ENCODE peak calls at places on chromosomes 16 and 17, in eight cellular contexts. L is tibial artery, R is left ventricle myocardium inferior, T is pancreas, G is body of pancreas, Y is A549, F is psoas muscle, C is MM.1S. Q is an unnamed sample.
A peak's percentile ranks its signal among the peaks of the same experiment; 100 is the strongest.

GRCh38 chr16:85137323-85138072 is 25.2 kb upstream of the CIBAR2 start:
- DNase-seq in L (peak; percentile 94), R (peak; percentile 96), T (peak; percentile 92), G (peak; percentile 90), Y (peak; percentile 42), F (peak; percentile 94), C (no peak), Q (no peak)

GRCh38 chr17:13869301-13869700 is 200.0 kb upstream of the COX10 start:
- DNase-seq in L (no peak), R (no peak), T (no peak), G (no peak), Y (no peak), F (no peak), C (no peak), Q (no peak)

GRCh38 chr17:70527364-70527888 is 358.1 kb downstream of the KCNJ2 start:
- DNase-seq in L (no peak), R (no peak), T (no peak), G (no peak), Y (no peak), F (no peak), C (no peak), Q (no peak)

GRCh38 chr17:9644910-9645751 is at the start of gene USP43:
- DNase-seq in L (no peak), R (no peak), T (peak; percentile 74), G (peak; percentile 75), Y (peak; percentile 72), F (peak; percentile 15), C (no peak), Q (peak; percentile 12)

GRCh38 chr16:55283776-55284717 is 40.0 kb upstream of the IRX6 start:
- DNase-seq in L (no peak), R (no peak), T (no peak), G (no peak), Y (no peak), F (no peak), C (no peak), Q (no peak)

GRCh38 chr17:33520404-33521032 is 227.4 kb upstream of the ASIC2 start:
- DNase-seq in L (no peak), R (peak; percentile 40), T (peak; percentile 49), G (peak; percentile 47), Y (peak; percentile 46), F (peak; percentile 18), C (peak; percentile 34), Q (no peak)

GRCh38 chr16:28069921-28070794 is 6.6 kb upstream of the GSG1L start:
- DNase-seq in L (no peak), R (no peak), T (no peak), G (no peak), Y (no peak), F (no peak), C (no peak), Q (no peak)

GRCh38 chr17:57211543-57211942 is 44.8 kb upstream of the MSI2 start:
- DNase-seq in L (no peak), R (no peak), T (no peak), G (no peak), Y (peak; percentile 17), F (no peak), C (no peak), Q (no peak)

GRCh38 chr16:51051671-51052070 is 99.4 kb downstream of the SALL1 start:
- DNase-seq in L (no peak), R (no peak), T (no peak), G (no peak), Y (no peak), F (no peak), C (no peak), Q (no peak)

GRCh38 chr17:55845385-55845784 is 94.5 kb downstream of the PCTP start:
- DNase-seq in L (peak; percentile 59), R (peak; percentile 38), T (peak; percentile 38), G (peak; percentile 26), Y (peak; percentile 13), F (peak; percentile 64), C (no peak), Q (no peak)

GRCh38 chr16:86712158-86713009 is 134.0 kb downstream of the FOXL1 start:
- DNase-seq in L (no peak), R (no peak), T (no peak), G (no peak), Y (no peak), F (no peak), C (no peak), Q (no peak)

GRCh38 chr16:50598256-50598894 is 50.2 kb downstream of the NKD1 start:
- DNase-seq in L (peak; percentile 55), R (peak; percentile 82), T (peak; percentile 49), G (peak; percentile 59), Y (no peak), F (peak; percentile 56), C (no peak), Q (no peak)

GRCh38 chr16:24045641-24046040 is 209.9 kb downstream of the PRKCB start:
- DNase-seq in L (no peak), R (no peak), T (no peak), G (no peak), Y (peak; percentile 22), F (no peak), C (no peak), Q (no peak)

GRCh38 chr16:79597277-79597676 is 3.3 kb downstream of the MAF start:
- DNase-seq in L (no peak), R (no peak), T (no peak), G (no peak), Y (no peak), F (no peak), C (no peak), Q (no peak)

GRCh38 chr16:88775825-88776224 is 9.2 kb downstream of the PIEZO1 start:
- DNase-seq in L (no peak), R (no peak), T (no peak), G (no peak), Y (no peak), F (no peak), C (no peak), Q (no peak)

GRCh38 chr16:88779406-88780099 is 5.5 kb downstream of the PIEZO1 start:
- DNase-seq in L (no peak), R (peak; percentile 60), T (no peak), G (no peak), Y (no peak), F (no peak), C (no peak), Q (no peak)

GRCh38 chr16:88778541-88779065 is 6.4 kb downstream of the PIEZO1 start:
- DNase-seq in L (no peak), R (no peak), T (no peak), G (no peak), Y (no peak), F (no peak), C (no peak), Q (no peak)

GRCh38 chr16:88780100-88781062 is 4.6 kb downstream of the PIEZO1 start:
- DNase-seq in L (no peak), R (no peak), T (no peak), G (no peak), Y (no peak), F (no peak), C (no peak), Q (no peak)

DNA sequence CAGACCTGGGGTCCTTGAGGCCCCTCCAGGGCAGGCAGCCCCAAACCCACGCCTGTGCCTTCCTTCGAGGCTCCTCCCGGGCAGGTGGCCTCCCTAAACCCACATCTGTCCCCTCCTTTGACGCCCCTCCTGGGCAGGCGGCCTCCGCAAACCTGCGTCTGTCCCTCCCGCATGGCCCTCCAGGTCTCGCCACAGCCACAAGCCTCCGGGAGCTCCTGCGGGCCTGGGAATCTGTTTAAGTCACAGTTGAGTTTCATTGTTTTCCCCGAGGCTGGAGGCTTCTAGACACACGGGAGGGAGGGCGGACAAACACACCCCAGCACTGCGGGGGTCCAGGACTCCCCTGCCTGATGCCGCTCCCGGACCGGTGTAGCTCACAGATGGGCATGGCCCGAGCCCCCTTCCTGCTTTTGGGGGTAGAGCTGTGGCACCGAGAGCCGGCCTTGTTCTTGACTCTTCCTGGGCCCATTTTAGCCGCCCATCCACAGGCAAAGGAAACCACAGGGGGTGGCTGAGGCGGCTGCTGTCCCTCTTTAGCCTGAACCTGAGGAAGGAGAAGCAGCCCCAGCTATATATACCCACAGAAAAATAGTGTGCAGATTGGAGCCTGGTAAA is 7.1 kb downstream of the PIEZO1 start:
- DNase-seq in L (no peak), R (no peak), T (no peak), G (no peak), Y (no peak), F (no peak), C (no peak), Q (no peak)
- H3K4me1 ChIP-seq in L (peaks cover 48% of the 10 kb centered on the region), R (peaks cover 68% of the 10 kb centered on the region), T (peaks cover under 1% of the 10 kb centered on the region), G (peaks cover 37% of the 10 kb centered on the region), Y (peaks cover 49% of the 10 kb centered on the region), F (peaks cover 8% of the 10 kb centered on the region), C (peaks cover 16% of the 10 kb centered on the region), Q (peaks cover 70% of the 10 kb centered on the region)

GRCh38 chr16:65249768-65250167 is 127.9 kb upstream of the CDH11 start:
- DNase-seq in L (peak; percentile 68), R (peak; percentile 78), T (peak; percentile 15), G (peak; percentile 16), Y (no peak), F (peak; percentile 17), C (no peak), Q (no peak)
- H3K4me3 ChIP-seq in L (no peak overlapping the region), R (no peak overlapping the region), T (no peak overlapping the region), G (no peak overlapping the region), Y (no peak overlapping the region), F (no peak overlapping the region), C (no peak overlapping the region), Q (no peak overlapping the region)

DNA sequence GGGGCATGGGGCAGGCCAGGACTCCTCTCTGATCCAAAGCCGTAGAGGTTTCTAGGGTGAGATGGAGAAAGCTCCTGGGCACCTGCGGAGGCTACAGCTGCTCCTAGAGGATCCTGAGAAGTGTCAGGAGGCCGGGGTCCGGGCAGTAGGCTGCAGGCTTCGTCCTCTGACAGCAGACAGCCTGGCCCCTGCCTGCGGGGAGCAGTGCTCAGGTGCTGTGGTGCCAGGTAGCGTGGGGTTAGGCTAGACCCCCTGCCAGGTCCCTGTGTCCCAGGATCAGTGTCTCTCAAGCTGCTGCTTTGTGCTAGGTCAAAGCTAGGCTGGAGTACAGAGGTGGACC is 1.5 kb upstream of the MRPS34 start:
- DNase-seq in L (no peak), R (no peak), T (peak; percentile 33), G (no peak), Y (no peak), F (peak; percentile 12), C (no peak), Q (no peak)
- H3K27ac ChIP-seq in L (peak overlapping the region; percentile 85), R (no peak overlapping the region), T (peak overlapping the region; percentile 89), G (peak overlapping the region; percentile 96), Y (peak overlapping the region; percentile 98), F (peak overlapping the region; percentile 90), C (no peak overlapping the region), Q (peak overlapping the region; percentile 72)

GRCh38 chr16:68288252-68288650 is 22.5 kb downstream of the SLC7A6OS start:
- DNase-seq in L (no peak), R (no peak), T (no peak), G (no peak), Y (no peak), F (no peak), C (no peak), Q (no peak)
- H3K4me1 ChIP-seq in L (peaks cover 23% of the 10 kb centered on the region), R (peaks cover 86% of the 10 kb centered on the region), T (no peaks in the 10 kb centered on the region), G (no peaks in the 10 kb centered on the region), Y (peaks cover 15% of the 10 kb centered on the region), F (peaks cover 70% of the 10 kb centered on the region), C (peaks cover 38% of the 10 kb centered on the region), Q (peaks cover 98% of the 10 kb centered on the region)

GRCh38 chr17:48610282-48611211 is at the start of gene HOXB7:
- DNase-seq in L (peak; percentile 54), R (peak; percentile 52), T (no peak), G (no peak), Y (peak; percentile 75), F (peak; percentile 83), C (peak; percentile 57), Q (no peak)
- H3K4me3 ChIP-seq in L (peak within 1 kb of the TSS; percentile 38), R (peak within 1 kb of the TSS; percentile 63), T (peak within 1 kb of the TSS; percentile 21), G (no peak within 1 kb of the TSS), Y (peak within 1 kb of the TSS; percentile 74), F (peak within 1 kb of the TSS; percentile 77), C (peak within 1 kb of the TSS; percentile 87), Q (peak within 1 kb of the TSS; percentile 76)

Q was measured in CD4-positive, alpha-beta memory T cell.